ENCODE peak calls at places on chromosomes 11 and 22, in eight cellular contexts. V is Peyer's patch; T is A172; C is GM12891; K is stimulated activated CD4-positive, alpha-beta T cell treated with anti-CD3 and anti-CD28 coated beads, Interleukin-2, amount 100 ng/mL, for 24 hours; P is upper lobe of left lung; N is activated T-helper 1 cell treated with anti-CD3 and anti-CD28 coated beads, Interleukin-12 subunit alpha, Interleukin-12 subunit beta, Interleukin-2, Interleukin-4 antibody, amounts not matched to agents 30 ng/mL and 10 ng/mL and 1 ng/mL, durations not matched to agents 14 hours and 24 hours and 36 hours; F is mucosa of gallbladder. L is an unnamed sample.

GRCh38 chr11:105611414-105611813 is 1.5 kb downstream of the GRIA4 start:
- DNase-seq in V (no peak), T (no peak), C (no peak), K (no peak), P (no peak), N (no peak), F (no peak), L (no peak)

GRCh38 chr11:111177037-111177988 is 68.2 kb upstream of the POU2AF2 start:
- DNase-seq in V (peak; percentile 60), T (no peak), C (no peak), K (no peak), P (no peak), N (no peak), F (no peak), L (no peak)

GRCh38 chr11:45348729-45349128 is 62.6 kb upstream of the SYT13 start:
- DNase-seq in V (no peak), T (no peak), C (no peak), K (no peak), P (no peak), N (no peak), F (no peak), L (no peak)

GRCh38 chr22:44526431-44527115 is 28.5 kb upstream of the RTL6 start:
- DNase-seq in V (no peak), T (no peak), C (no peak), K (no peak), P (no peak), N (no peak), F (no peak), L (peak; percentile 81)

GRCh38 chr11:67238894-67239794 is 27.1 kb upstream of the GRK2 start:
- DNase-seq in V (no peak), T (no peak), C (no peak), K (no peak), P (no peak), N (no peak), F (no peak), L (peak; percentile 63)

GRCh38 chr11:99325807-99326206 is 305.1 kb downstream of the CNTN5 start:
- DNase-seq in V (no peak), T (peak; percentile 73), C (no peak), K (no peak), P (no peak), N (no peak), F (no peak), L (no peak)

GRCh38 chr22:49536571-49537131 is 291.0 kb downstream of the BRD1 start:
- DNase-seq in V (no peak), T (no peak), C (no peak), K (no peak), P (no peak), N (no peak), F (no peak), L (no peak)

GRCh38 chr11:44681698-44682097 is 45.1 kb upstream of the TSPAN18 start:
- DNase-seq in V (no peak), T (peak; percentile 61), C (no peak), K (no peak), P (no peak), N (no peak), F (no peak), L (no peak)

GRCh38 chr11:95790933-95791247 is 592 bp downstream of the CEP57 start:
- DNase-seq in V (peak; percentile 85), T (peak; percentile 36), C (no peak), K (peak; percentile 62), P (peak; percentile 90), N (peak; percentile 35), F (peak; percentile 79), L (peak; percentile 88)

GRCh38 chr22:43884600-43885318 is 7.1 kb downstream of the PNPLA5 start:
- DNase-seq in V (peak; percentile 74), T (no peak), C (peak; percentile 66), K (peak; percentile 76), P (peak; percentile 36), N (peak; percentile 10), F (peak; percentile 50), L (peak; percentile 69)

GRCh38 chr11:37449146-37449545 is 851.1 kb upstream of the RAG2 start:
- DNase-seq in V (no peak), T (peak; percentile 6), C (no peak), K (no peak), P (no peak), N (no peak), F (no peak), L (peak; percentile 64)

GRCh38 chr11:80686889-80687288 is 1246.1 kb upstream of the TENM4 start:
- DNase-seq in V (no peak), T (no peak), C (no peak), K (no peak), P (no peak), N (no peak), F (no peak), L (no peak)

GRCh38 chr11:110366234-110366633 is 63.5 kb upstream of the FDX1 start:
- DNase-seq in V (no peak), T (no peak), C (no peak), K (no peak), P (peak; percentile 91), N (no peak), F (no peak), L (peak; percentile 64)

GRCh38 chr11:93895106-93895862 is 44.9 kb upstream of the VSTM5 start:
- DNase-seq in V (no peak), T (peak; percentile 57), C (no peak), K (no peak), P (no peak), N (no peak), F (peak; percentile 25), L (peak; percentile 89)

GRCh38 chr22:19641254-19641982 is 72.9 kb upstream of the SEPTIN5 start:
- DNase-seq in V (peak; percentile 39), T (no peak), C (no peak), K (no peak), P (peak; percentile 34), N (no peak), F (peak; percentile 31), L (peak; percentile 78)

GRCh38 chr11:95154514-95154913 is 64.9 kb downstream of the ENDOD1 start:
- DNase-seq in V (peak; percentile 84), T (no peak), C (peak; percentile 39), K (peak; percentile 59), P (peak; percentile 37), N (peak; percentile 48), F (peak; percentile 48), L (peak; percentile 81)

GRCh38 chr11:105648762-105649161 is 38.9 kb downstream of the GRIA4 start:
- DNase-seq in V (no peak), T (no peak), C (no peak), K (no peak), P (no peak), N (no peak), F (no peak), L (no peak)

GRCh38 chr22:24156915-24157782 is 24.1 kb upstream of the SUSD2 start:
- DNase-seq in V (peak; percentile 97), T (peak; percentile 74), C (peak; percentile 95), K (peak; percentile 84), P (peak; percentile 98), N (peak; percentile 84), F (peak; percentile 72), L (peak; percentile 87)

GRCh38 chr11:34343153-34343552 is 14.7 kb downstream of the ABTB2 start:
- DNase-seq in V (no peak), T (peak; percentile 79), C (no peak), K (no peak), P (no peak), N (no peak), F (no peak), L (no peak)

GRCh38 chr11:43947815-43948214 is 5.4 kb downstream of the C11orf96 start:
- DNase-seq in V (peak; percentile 28), T (no peak), C (no peak), K (no peak), P (no peak), N (no peak), F (no peak), L (no peak)

GRCh38 chr11:45388472-45388871 is 102.3 kb upstream of the SYT13 start:
- DNase-seq in V (no peak), T (no peak), C (no peak), K (no peak), P (no peak), N (no peak), F (no peak), L (no peak)

L was measured in DMS53.